ENCODE peak calls at places on chromosomes 7 and 10, in nine cellular contexts. A is bronchial epithelial cell, I is breast epithelium, H is HCT116, R is cardiac muscle cell, Z is GM06990, D is glutamatergic neuron, C is GM13977, M is hepatocyte. L is an unnamed sample.

GRCh38 chr10:80414126-80414898 is 6.0 kb downstream of the PRXL2A start:
- DNase-seq in H (no peak), Z (no peak), M (no peak), D (no peak), C (no peak), I (no peak), A (no peak), R (no peak), L (no peak)

GRCh38 chr10:6212806-6213205 is 10.1 kb downstream of the PFKFB3 start:
- DNase-seq in I (no peak), H (no peak), A (no peak), M (no peak), R (no peak), C (no peak), Z (no peak), D (no peak), L (no peak)

GRCh38 chr10:71755179-71755879 is 18.0 kb downstream of the VSIR start:
- DNase-seq in H (no peak), R (no peak), I (no peak), C (no peak), M (no peak), D (no peak), A (no peak), Z (no peak), L (no peak)

GRCh38 chr7:99543916-99544315 is 8.0 kb downstream of the FAM200A start:
- DNase-seq in Z (no peak), R (no peak), A (no peak), C (no peak), D (no peak), I (no peak), M (no peak), H (no peak), L (no peak)

GRCh38 chr10:47063858-47064257 is 152.6 kb downstream of the PTPN20 start:
- DNase-seq in D (no peak), I (no peak), R (no peak), A (no peak), Z (no peak), C (no peak), H (no peak), M (no peak), L (no peak)

GRCh38 chr7:98761225-98761624 is 108.6 kb downstream of the TMEM130 start:
- DNase-seq in C (no peak), R (no peak), Z (no peak), M (no peak), I (no peak), D (no peak), H (no peak), A (no peak), L (no peak)

GRCh38 chr7:137381045-137381444 is 37.5 kb upstream of the PTN start:
- DNase-seq in A (no peak), M (no peak), I (no peak), H (no peak), D (no peak), C (no peak), Z (no peak), R (no peak), L (no peak)

GRCh38 chr10:89426230-89426868 is 12.0 kb downstream of the IFIT5 start:
- DNase-seq in R (peak; percentile 80), M (peak; percentile 72), D (no peak), Z (no peak), I (no peak), H (no peak), A (peak; percentile 60), C (peak; percentile 49), L (peak; percentile 6)

GRCh38 chr7:63899691-63900393 is 98.8 kb upstream of the ZNF722 start:
- DNase-seq in R (no peak), C (no peak), H (no peak), Z (peak; percentile 11), I (no peak), D (no peak), M (no peak), A (no peak), L (peak; percentile 11)

GRCh38 chr7:20217193-20217948 is at the start of gene MACC1:
- DNase-seq in M (peak; percentile 86), Z (peak; percentile 56), D (no peak), R (no peak), I (peak; percentile 69), A (peak; percentile 95), C (no peak), H (peak; percentile 93), L (peak; percentile 96)

GRCh38 chr7:41777894-41778596 is 75.2 kb upstream of the INHBA start:
- DNase-seq in R (peak; percentile 38), D (no peak), Z (peak; percentile 6), A (no peak), M (no peak), C (no peak), H (no peak), I (no peak), L (no peak)

GRCh38 chr7:24406053-24406561 is 122.1 kb downstream of the NPY start:
- DNase-seq in M (no peak), Z (no peak), D (no peak), R (peak; percentile 6), A (peak; percentile 90), H (no peak), C (no peak), I (no peak), L (no peak)

GRCh38 chr7:30526163-30526562 is 21.5 kb upstream of the GGCT start:
- DNase-seq in C (no peak), Z (no peak), H (no peak), R (no peak), M (no peak), I (no peak), A (no peak), D (no peak), L (no peak)

GRCh38 chr10:3881622-3882021 is 96.6 kb upstream of the KLF6 start:
- DNase-seq in H (no peak), M (no peak), I (no peak), Z (no peak), A (no peak), C (no peak), D (no peak), R (no peak), L (no peak)

GRCh38 chr7:27110977-27111752 is 8.7 kb upstream of the HOXA2 start:
- DNase-seq in Z (no peak), D (no peak), R (no peak), M (no peak), I (no peak), C (no peak), A (no peak), H (no peak), L (peak; percentile 46)

GRCh38 chr7:32347244-32347828 is 142.8 kb downstream of the LSM5 start:
- DNase-seq in I (no peak), A (peak; percentile 13), D (peak; percentile 48), H (peak; percentile 19), C (peak; percentile 36), R (peak; percentile 36), Z (no peak), M (peak; percentile 12), L (peak; percentile 67)

GRCh38 chr10:11328264-11329054 is 283.0 kb downstream of the USP6NL start:
- DNase-seq in M (no peak), R (no peak), H (no peak), I (no peak), A (peak; percentile 15), D (no peak), Z (no peak), C (no peak), L (no peak)

GRCh38 chr10:103960103-103960502 is 6.8 kb upstream of the SLK start:
- DNase-seq in C (no peak), I (no peak), R (peak; percentile 62), Z (no peak), H (no peak), D (no peak), M (no peak), A (no peak), L (no peak)

GRCh38 chr7:112616295-112616694 is 135.5 kb downstream of the LSMEM1 start:
- DNase-seq in H (no peak), M (no peak), I (no peak), R (no peak), A (no peak), Z (no peak), C (no peak), D (no peak), L (no peak)

DNA sequence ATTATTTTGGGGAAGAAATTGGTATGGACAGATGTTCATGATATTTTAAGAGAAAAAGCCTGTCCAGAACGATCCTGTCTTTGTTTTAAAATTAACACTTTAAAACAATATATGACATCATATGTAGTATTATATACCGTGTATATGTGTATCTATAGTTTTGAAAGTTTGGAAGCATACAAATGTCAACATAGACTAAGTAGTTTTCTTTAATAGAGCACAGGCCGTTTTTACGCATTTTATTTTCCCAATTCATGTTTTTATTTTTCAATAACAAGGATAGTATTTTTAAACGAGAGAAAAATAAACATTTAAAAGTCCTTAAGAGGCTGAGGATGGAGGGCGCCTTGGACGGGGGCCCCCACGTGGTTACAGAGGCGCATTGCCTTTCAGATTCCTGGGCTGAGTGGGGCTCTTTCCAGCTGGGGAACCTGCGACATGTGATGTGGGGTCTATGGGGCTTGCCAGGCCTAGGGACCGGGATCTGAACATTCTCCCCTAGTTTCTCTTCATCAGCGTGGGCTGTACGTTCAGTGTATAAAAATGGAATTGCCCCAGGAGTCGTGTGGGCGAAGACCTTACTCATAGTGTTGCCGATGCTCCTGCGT is 127.8 kb upstream of the ZNF746 start:
- DNase-seq in A (peak; percentile 49), Z (peak; percentile 45), D (peak; percentile 64), H (peak; percentile 42), R (peak; percentile 77), I (peak; percentile 60), M (peak; percentile 72), C (peak; percentile 69), L (peak; percentile 74)
- TF ChIP-seq CTCF in A (peak; percentile 69), Z (peak; percentile 92), D (no peak), H (peak; percentile 78), R (peak; percentile 80), I (peak; percentile 57), M (peak; percentile 57), C (peak; percentile 81), L (peak; percentile 65)

GRCh38 chr7:66522518-66522917 is 106.2 kb upstream of the KCTD7 start:
- DNase-seq in R (no peak), H (no peak), I (no peak), M (no peak), A (no peak), C (no peak), Z (no peak), D (no peak), L (peak; percentile 28)
- TF ChIP-seq CTCF in R (peak; percentile 22), H (peak; percentile 67), I (no peak), M (peak; percentile 14), A (peak; percentile 39), C (peak; percentile 43), Z (peak; percentile 44), D (no peak), L (no peak)

GRCh38 chr10:79067241-79068202 is 1.2 kb upstream of the ZMIZ1 start:
- DNase-seq in I (peak; percentile 85), M (peak; percentile 95), H (peak; percentile 73), C (peak; percentile 91), D (peak; percentile 97), Z (peak; percentile 90), A (peak; percentile 57), R (peak; percentile 97), L (peak; percentile 93)
- TF ChIP-seq CTCF in I (no peak), M (peak; percentile 46), H (no peak), C (peak; percentile 13), D (peak; percentile 23), Z (no peak), A (peak; percentile 32), R (peak; percentile 35), L (peak; percentile 37)

GRCh38 chr7:1794888-1795542 is 124.9 kb downstream of the ELFN1 start:
- DNase-seq in C (no peak), H (no peak), R (no peak), Z (no peak), M (no peak), A (no peak), D (no peak), I (no peak), L (no peak)
- TF ChIP-seq CTCF in C (peak; percentile 50), H (peak; percentile 21), R (peak; percentile 21), Z (no peak), M (no peak), A (no peak), D (no peak), I (no peak), L (no peak)

L was measured in Calu3.